ENCODE peak calls at places on chromosomes 12 and 14, in nine cellular contexts. X is mucosa of descending colon; D is AG04449; V is T1000; Y is AG09319; B is HT-29; R is ELR; Q is activated naive CD4-positive, alpha-beta T cell; N is GOT3. W is an unnamed sample.

GRCh38 chr12:92654929-92655328 is 47.9 kb upstream of the PLEKHG7 start:
- DNase-seq in X (no peak), D (no peak), V (no peak), Y (peak), B (no peak), R (no peak), Q (no peak), N (no peak), W (no peak)

GRCh38 chr14:51323492-51323891 is 83.4 kb downstream of the TMX1 start:
- DNase-seq in X (no peak), D (no peak), V (no peak), Y (no peak), B (no peak), R (no peak), Q (no peak), N (no peak), W (no peak)

GRCh38 chr14:103401223-103402214 is 16.3 kb downstream of the MARK3 start:
- DNase-seq in X (no peak), D (no peak), V (no peak), Y (no peak), B (no peak), R (peak), Q (no peak), N (no peak), W (no peak)

GRCh38 chr12:18277196-18277595 is 15.9 kb downstream of the PIK3C2G start:
- DNase-seq in X (no peak), D (no peak), V (no peak), Y (no peak), B (no peak), R (no peak), Q (no peak), N (no peak), W (no peak)

GRCh38 chr12:62919827-62920226 is 15.1 kb downstream of the PPM1H start:
- DNase-seq in X (no peak), D (no peak), V (no peak), Y (no peak), B (peak), R (no peak), Q (no peak), N (no peak), W (no peak)

GRCh38 chr12:48881652-48882324 is 16.1 kb upstream of the RND1 start:
- DNase-seq in X (no peak), D (no peak), V (no peak), Y (no peak), B (no peak), R (no peak), Q (no peak), N (no peak), W (no peak)

GRCh38 chr12:99386907-99387306 is 260.6 kb upstream of the GARIN6 start:
- DNase-seq in X (no peak), D (no peak), V (no peak), Y (no peak), B (peak), R (peak), Q (no peak), N (no peak), W (no peak)

GRCh38 chr14:56487090-56487667 is 92.4 kb upstream of the TMEM260 start:
- DNase-seq in X (no peak), D (no peak), V (no peak), Y (peak), B (peak), R (peak), Q (no peak), N (no peak), W (no peak)

GRCh38 chr12:6950944-6951540 is at the start of gene PTPN6:
- DNase-seq in X (peak), D (no peak), V (no peak), Y (no peak), B (no peak), R (no peak), Q (no peak), N (no peak), W (no peak)

GRCh38 chr12:94282675-94283074 is 134.3 kb downstream of the PLXNC1 start:
- DNase-seq in X (peak), D (no peak), V (no peak), Y (no peak), B (no peak), R (no peak), Q (no peak), N (no peak), W (no peak)

GRCh38 chr12:75437564-75437963 is 43.0 kb upstream of the GLIPR1 start:
- DNase-seq in X (no peak), D (no peak), V (no peak), Y (no peak), B (no peak), R (peak), Q (no peak), N (no peak), W (no peak)

GRCh38 chr14:47191693-47192092 is 483.7 kb downstream of the MDGA2 start:
- DNase-seq in X (no peak), D (no peak), V (no peak), Y (no peak), B (no peak), R (no peak), Q (no peak), N (no peak), W (no peak)

W was measured in T47D.